ENCODE peak calls at places on chromosomes 12 and 14, in four cellular contexts. C is HCT116, N is PC-3, G is GM12865. Y is an unnamed sample.

GRCh38 chr12:12835378-12836145 is 22.4 kb downstream of the DDX47 start:
- DNase-seq in C (peak), N (peak), G (no peak), Y (no peak)

GRCh38 chr12:2083008-2083407 is 30.2 kb downstream of the CACNA1C start:
- DNase-seq in C (no peak), N (no peak), G (no peak), Y (peak)

GRCh38 chr14:51873221-51873893 is 12.9 kb downstream of the GNG2 start:
- DNase-seq in C (peak), N (peak), G (peak), Y (no peak)

GRCh38 chr12:125065021-125065752 is at the start of gene AACS:
- DNase-seq in C (peak), N (peak), G (peak), Y (peak)

GRCh38 chr12:57222286-57223190 is 5.9 kb downstream of the NXPH4 start:
- DNase-seq in C (no peak), N (no peak), G (no peak), Y (no peak)

GRCh38 chr12:108779998-108780688 is 48.8 kb upstream of the CORO1C start:
- DNase-seq in C (no peak), N (no peak), G (no peak), Y (no peak)

GRCh38 chr12:117872521-117873169 is 96.1 kb downstream of the KSR2 start:
- DNase-seq in C (no peak), N (no peak), G (no peak), Y (no peak)

GRCh38 chr12:112900298-112901145 is 6.2 kb upstream of the OAS1 start:
- DNase-seq in C (peak), N (peak), G (peak), Y (peak)

GRCh38 chr12:73863541-73863940 is 674.1 kb upstream of the ATXN7L3B start:
- DNase-seq in C (peak), N (peak), G (no peak), Y (no peak)

GRCh38 chr12:81222841-81223595 is 145.1 kb downstream of the ACSS3 start:
- DNase-seq in C (no peak), N (no peak), G (no peak), Y (no peak)

GRCh38 chr14:43540948-43541347 is 966.1 kb downstream of the FSCB start:
- DNase-seq in C (no peak), N (peak), G (no peak), Y (peak)

Y was measured in WERI-Rb-1.